ENCODE peak calls at places on chromosome 6, in ten cellular contexts. One of them, this sample, is unnamed.

GRCh38 chr6:26592649-26593048 is 4.1 kb upstream of the ABT1 start:
- DNase-seq in cardiac fibroblast: no peak
- DNase-seq in heart left ventricle: no peak
- DNase-seq in BJ: no peak
- DNase-seq in brain microvascular endothelial cell: no peak
- DNase-seq in osteocyte: no peak
- DNase-seq in GM20000: no peak
- DNase-seq in AG09319: no peak
- DNase-seq in neural crest cell: no peak
- DNase-seq in H9: no peak
- DNase-seq in this sample: no peak

GRCh38 chr6:146267946-146268345 is 239.1 kb downstream of the GRM1 start:
- DNase-seq in BJ: no peak
- DNase-seq in GM20000: no peak
- DNase-seq in heart left ventricle: no peak
- DNase-seq in neural crest cell: no peak
- DNase-seq in cardiac fibroblast: no peak
- DNase-seq in H9: no peak
- DNase-seq in AG09319: no peak
- DNase-seq in brain microvascular endothelial cell: no peak
- DNase-seq in osteocyte: no peak
- DNase-seq in this sample: no peak

GRCh38 chr6:13378669-13379590 is 50.6 kb upstream of the TBC1D7 start:
- DNase-seq in BJ: no peak
- DNase-seq in osteocyte: no peak
- DNase-seq in GM20000: no peak
- DNase-seq in neural crest cell: no peak
- DNase-seq in brain microvascular endothelial cell: no peak
- DNase-seq in heart left ventricle: no peak
- DNase-seq in H9: peak
- DNase-seq in cardiac fibroblast: no peak
- DNase-seq in AG09319: no peak
- DNase-seq in this sample: no peak

GRCh38 chr6:132275253-132275970 is 125.9 kb downstream of the MOXD1 start:
- DNase-seq in H9: peak
- DNase-seq in heart left ventricle: no peak
- DNase-seq in AG09319: no peak
- DNase-seq in cardiac fibroblast: no peak
- DNase-seq in brain microvascular endothelial cell: peak
- DNase-seq in osteocyte: no peak
- DNase-seq in neural crest cell: no peak
- DNase-seq in GM20000: no peak
- DNase-seq in BJ: no peak
- DNase-seq in this sample: no peak

GRCh38 chr6:37820713-37821069 is 1.2 kb downstream of the ZFAND3 start:
- DNase-seq in cardiac fibroblast: no peak
- DNase-seq in GM20000: no peak
- DNase-seq in osteocyte: no peak
- DNase-seq in heart left ventricle: no peak
- DNase-seq in brain microvascular endothelial cell: no peak
- DNase-seq in AG09319: no peak
- DNase-seq in H9: no peak
- DNase-seq in BJ: no peak
- DNase-seq in neural crest cell: no peak
- DNase-seq in this sample: no peak

GRCh38 chr6:155267411-155267810 is 3.6 kb downstream of the CLDN20 start:
- DNase-seq in BJ: no peak
- DNase-seq in neural crest cell: no peak
- DNase-seq in H9: no peak
- DNase-seq in GM20000: no peak
- DNase-seq in osteocyte: no peak
- DNase-seq in heart left ventricle: no peak
- DNase-seq in brain microvascular endothelial cell: no peak
- DNase-seq in AG09319: no peak
- DNase-seq in cardiac fibroblast: no peak
- DNase-seq in this sample: no peak

GRCh38 chr6:87334683-87335082 is 5.6 kb upstream of the GJB7 start:
- DNase-seq in heart left ventricle: no peak
- DNase-seq in AG09319: no peak
- DNase-seq in cardiac fibroblast: peak
- DNase-seq in brain microvascular endothelial cell: no peak
- DNase-seq in BJ: peak
- DNase-seq in H9: no peak
- DNase-seq in neural crest cell: no peak
- DNase-seq in osteocyte: no peak
- DNase-seq in GM20000: no peak
- DNase-seq in this sample: no peak

GRCh38 chr6:117976030-117976651 is 69.1 kb downstream of the SLC35F1 start:
- DNase-seq in brain microvascular endothelial cell: peak
- DNase-seq in neural crest cell: peak
- DNase-seq in BJ: no peak
- DNase-seq in AG09319: no peak
- DNase-seq in H9: no peak
- DNase-seq in cardiac fibroblast: peak
- DNase-seq in osteocyte: no peak
- DNase-seq in heart left ventricle: no peak
- DNase-seq in GM20000: peak
- DNase-seq in this sample: no peak

GRCh38 chr6:167529684-167530335 is 204.9 kb downstream of the TTLL2 start:
- DNase-seq in neural crest cell: no peak
- DNase-seq in cardiac fibroblast: no peak
- DNase-seq in AG09319: no peak
- DNase-seq in GM20000: no peak
- DNase-seq in heart left ventricle: no peak
- DNase-seq in H9: no peak
- DNase-seq in osteocyte: no peak
- DNase-seq in brain microvascular endothelial cell: no peak
- DNase-seq in BJ: no peak
- DNase-seq in this sample: no peak

GRCh38 chr6:103122766-103123601 is 1729.5 kb downstream of the GRIK2 start:
- DNase-seq in heart left ventricle: no peak
- DNase-seq in osteocyte: no peak
- DNase-seq in cardiac fibroblast: peak
- DNase-seq in AG09319: no peak
- DNase-seq in neural crest cell: peak
- DNase-seq in BJ: no peak
- DNase-seq in H9: peak
- DNase-seq in brain microvascular endothelial cell: peak
- DNase-seq in GM20000: peak
- DNase-seq in this sample: peak

DNA sequence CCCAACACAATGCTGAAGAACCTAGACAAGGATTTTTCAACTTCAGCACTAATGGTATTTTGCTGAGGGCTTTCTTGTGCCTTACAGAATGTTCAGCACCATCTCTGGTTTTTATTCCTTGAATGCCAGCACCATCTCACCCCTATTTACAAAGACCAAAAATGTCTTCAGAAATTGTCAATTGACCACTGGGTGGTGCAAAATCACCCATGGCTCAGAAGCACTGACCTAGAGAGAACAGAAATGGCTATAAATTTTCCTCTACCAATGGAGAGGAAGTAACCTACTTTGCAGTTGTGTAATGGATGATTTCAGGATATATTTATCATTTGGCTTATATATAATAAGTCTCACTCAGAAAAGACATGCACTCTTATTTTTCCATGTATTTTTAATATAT is 431.0 kb upstream of the IRAK1BP1 start:
- DNase-seq in heart left ventricle: no peak
- DNase-seq in AG09319: no peak
- DNase-seq in BJ: no peak
- DNase-seq in H9: no peak
- DNase-seq in GM20000: no peak
- DNase-seq in cardiac fibroblast: peak
- DNase-seq in neural crest cell: no peak
- DNase-seq in osteocyte: no peak
- DNase-seq in brain microvascular endothelial cell: peak
- DNase-seq in this sample: no peak
- TF ChIP-seq CTCF in heart left ventricle: no peak
- TF ChIP-seq CTCF in AG09319: peak
- TF ChIP-seq CTCF in BJ: peak
- TF ChIP-seq CTCF in H9: peak
- TF ChIP-seq CTCF in GM20000: no peak
- TF ChIP-seq CTCF in cardiac fibroblast: peak
- TF ChIP-seq CTCF in neural crest cell: peak
- TF ChIP-seq CTCF in osteocyte: peak
- TF ChIP-seq CTCF in brain microvascular endothelial cell: peak
- TF ChIP-seq CTCF in this sample: no peak

DNA sequence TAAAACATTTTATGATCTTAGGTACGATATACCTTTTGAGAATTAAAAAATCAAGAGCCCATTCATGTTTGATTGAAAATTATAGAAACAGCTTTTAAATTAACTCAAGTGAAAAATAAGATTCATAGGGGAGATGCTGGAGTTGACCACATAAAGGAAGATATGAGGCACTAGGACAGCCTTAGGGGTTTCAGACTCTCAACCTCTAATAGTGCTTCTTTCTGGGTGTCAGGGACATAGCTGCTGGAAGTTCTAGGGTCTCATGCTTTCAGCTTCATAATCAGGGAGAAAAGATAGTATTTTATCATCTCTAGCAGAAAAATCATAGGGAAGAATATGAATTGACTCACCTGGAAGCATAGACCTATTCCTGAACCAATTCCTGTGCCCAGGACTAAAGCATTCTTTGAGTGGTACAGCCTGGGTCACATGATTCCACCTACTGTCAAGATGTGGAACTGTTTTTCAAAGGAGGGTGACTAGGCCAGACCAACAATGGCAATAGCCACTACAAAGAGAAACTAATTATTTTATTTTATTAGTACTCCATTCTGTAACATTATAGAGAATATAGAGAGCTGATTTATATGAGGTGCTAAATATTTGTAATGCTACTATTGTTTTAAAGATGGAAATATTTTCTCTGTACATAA is 27.8 kb upstream of the CENPW start:
- DNase-seq in cardiac fibroblast: peak
- DNase-seq in BJ: no peak
- DNase-seq in osteocyte: no peak
- DNase-seq in AG09319: no peak
- DNase-seq in heart left ventricle: no peak
- DNase-seq in GM20000: peak
- DNase-seq in brain microvascular endothelial cell: no peak
- DNase-seq in H9: peak
- DNase-seq in neural crest cell: no peak
- DNase-seq in this sample: no peak
- TF ChIP-seq CTCF in cardiac fibroblast: peak
- TF ChIP-seq CTCF in BJ: peak
- TF ChIP-seq CTCF in osteocyte: peak
- TF ChIP-seq CTCF in AG09319: peak
- TF ChIP-seq CTCF in heart left ventricle: no peak
- TF ChIP-seq CTCF in GM20000: no peak
- TF ChIP-seq CTCF in brain microvascular endothelial cell: peak
- TF ChIP-seq CTCF in H9: peak
- TF ChIP-seq CTCF in neural crest cell: peak
- TF ChIP-seq CTCF in this sample: peak

GRCh38 chr6:135909737-135910387 is 58.4 kb downstream of the PDE7B start:
- DNase-seq in cardiac fibroblast: peak
- DNase-seq in heart left ventricle: peak
- DNase-seq in neural crest cell: peak
- DNase-seq in osteocyte: no peak
- DNase-seq in brain microvascular endothelial cell: peak
- DNase-seq in BJ: no peak
- DNase-seq in H9: peak
- DNase-seq in GM20000: peak
- DNase-seq in AG09319: no peak
- DNase-seq in this sample: no peak
- TF ChIP-seq CTCF in cardiac fibroblast: peak
- TF ChIP-seq CTCF in heart left ventricle: peak
- TF ChIP-seq CTCF in neural crest cell: peak
- TF ChIP-seq CTCF in osteocyte: peak
- TF ChIP-seq CTCF in brain microvascular endothelial cell: peak
- TF ChIP-seq CTCF in BJ: peak
- TF ChIP-seq CTCF in H9: peak
- TF ChIP-seq CTCF in GM20000: peak
- TF ChIP-seq CTCF in AG09319: peak
- TF ChIP-seq CTCF in this sample: peak

DNA sequence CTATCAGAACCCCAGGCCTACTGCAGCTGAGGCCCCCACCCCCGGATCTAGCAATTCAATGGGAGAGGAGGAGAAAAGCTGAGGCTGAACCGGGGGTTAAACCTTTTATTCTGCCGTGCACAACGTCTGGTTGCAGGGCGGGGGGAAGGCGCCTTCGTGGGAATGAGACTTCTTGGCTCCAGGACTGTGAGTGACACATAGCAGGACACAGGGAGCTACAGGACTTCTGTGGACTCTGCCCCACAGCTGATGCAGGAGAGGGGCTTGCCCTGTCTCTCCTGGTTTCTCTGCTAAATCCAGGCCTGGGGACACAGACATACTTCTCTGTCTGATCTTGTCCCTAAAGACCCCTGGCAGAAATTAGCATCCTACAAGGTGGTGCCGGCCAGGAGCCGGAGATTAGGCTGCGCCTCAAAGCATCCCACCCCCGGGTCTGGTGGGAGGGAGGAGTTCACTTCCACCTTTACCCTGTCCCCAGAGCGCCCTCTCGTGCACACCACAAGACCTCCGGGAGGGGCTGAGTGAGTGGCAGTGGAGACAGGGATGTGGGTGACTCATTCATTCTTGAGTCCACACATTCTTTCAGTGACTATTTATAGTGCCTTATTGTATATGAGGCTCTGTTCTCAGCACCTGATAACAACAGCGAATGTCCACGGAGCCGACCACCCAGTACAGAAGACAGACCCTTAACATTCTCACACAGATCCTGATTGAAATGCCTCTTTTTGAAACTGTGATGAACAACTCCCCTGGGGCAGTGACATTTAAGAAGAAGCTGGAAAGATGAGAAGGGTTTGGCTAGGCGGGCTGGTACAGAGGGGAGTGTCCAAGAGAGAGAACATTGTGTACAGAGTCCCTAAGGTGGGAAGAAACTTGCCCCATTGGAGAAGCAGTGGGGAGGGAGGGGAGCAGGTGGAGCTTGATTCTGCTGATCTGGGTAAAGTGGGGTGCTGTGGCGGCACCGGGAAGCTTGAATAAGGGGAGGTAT is 38.9 kb downstream of the GMPR start:
- DNase-seq in AG09319: peak
- DNase-seq in heart left ventricle: peak
- DNase-seq in brain microvascular endothelial cell: peak
- DNase-seq in BJ: peak
- DNase-seq in osteocyte: no peak
- DNase-seq in H9: peak
- DNase-seq in cardiac fibroblast: peak
- DNase-seq in GM20000: no peak
- DNase-seq in neural crest cell: peak
- DNase-seq in this sample: no peak
- TF ChIP-seq CTCF in AG09319: peak
- TF ChIP-seq CTCF in heart left ventricle: peak
- TF ChIP-seq CTCF in brain microvascular endothelial cell: peak
- TF ChIP-seq CTCF in BJ: peak
- TF ChIP-seq CTCF in osteocyte: peak
- TF ChIP-seq CTCF in H9: peak
- TF ChIP-seq CTCF in cardiac fibroblast: peak
- TF ChIP-seq CTCF in GM20000: peak
- TF ChIP-seq CTCF in neural crest cell: peak
- TF ChIP-seq CTCF in this sample: peak

GRCh38 chr6:136526196-136526930 is 23.9 kb downstream of the MAP7 start:
- DNase-seq in AG09319: no peak
- DNase-seq in heart left ventricle: peak
- DNase-seq in osteocyte: no peak
- DNase-seq in brain microvascular endothelial cell: peak
- DNase-seq in BJ: no peak
- DNase-seq in neural crest cell: peak
- DNase-seq in cardiac fibroblast: peak
- DNase-seq in H9: peak
- DNase-seq in GM20000: peak
- DNase-seq in this sample: no peak
- TF ChIP-seq CTCF in AG09319: peak
- TF ChIP-seq CTCF in heart left ventricle: peak
- TF ChIP-seq CTCF in osteocyte: peak
- TF ChIP-seq CTCF in brain microvascular endothelial cell: peak
- TF ChIP-seq CTCF in BJ: peak
- TF ChIP-seq CTCF in neural crest cell: peak
- TF ChIP-seq CTCF in cardiac fibroblast: peak
- TF ChIP-seq CTCF in H9: peak
- TF ChIP-seq CTCF in GM20000: no peak
- TF ChIP-seq CTCF in this sample: peak